ENCODE peak calls at places on chromosomes 3 and 15, in seven cellular contexts. A, Q, J, I, R, P and T are unnamed samples. For H3K4me1, the result is how much of the 10 kb centered on the place peaks cover.

GRCh38 chr3:65888980-65889706 is 149.6 kb downstream of the MAGI1 start:
- DNase-seq in A (no peak), Q (no peak), J (peak), I (no peak), R (no peak), P (no peak), T (no peak)

GRCh38 chr15:45842151-45842550 is 207.3 kb downstream of the SQOR start:
- DNase-seq in A (no peak), Q (peak), J (no peak), I (no peak), R (no peak), P (no peak), T (no peak)

GRCh38 chr3:46897829-46898320 is 20.4 kb downstream of the PTH1R start:
- DNase-seq in A (peak), Q (no peak), J (no peak), I (no peak), R (no peak), P (no peak), T (no peak)

GRCh38 chr15:42045211-42045615 is 24.4 kb upstream of the PLA2G4E start:
- DNase-seq in A (peak), Q (no peak), J (no peak), I (no peak), R (no peak), P (no peak), T (peak)

GRCh38 chr3:47874913-47875312 is 72.0 kb downstream of the DHX30 start:
- DNase-seq in A (no peak), Q (no peak), J (no peak), I (no peak), R (no peak), P (no peak), T (no peak)

GRCh38 chr15:69686626-69687025 is 234.0 kb downstream of the RPLP1 start:
- DNase-seq in A (no peak), Q (no peak), J (no peak), I (no peak), R (no peak), P (no peak), T (no peak)

GRCh38 chr3:73472429-73472828 is 152.3 kb downstream of the PDZRN3 start:
- DNase-seq in A (no peak), Q (no peak), J (no peak), I (no peak), R (no peak), P (no peak), T (no peak)

GRCh38 chr3:138459619-138460535 is 25.5 kb downstream of the ESYT3 start:
- DNase-seq in A (no peak), Q (no peak), J (no peak), I (peak), R (no peak), P (no peak), T (no peak)

GRCh38 chr3:139427283-139428060 is 38.0 kb upstream of the COPB2 start:
- DNase-seq in A (peak), Q (no peak), J (peak), I (no peak), R (no peak), P (no peak), T (no peak)

GRCh38 chr3:148601766-148602685 is 95.7 kb upstream of the AGTR1 start:
- DNase-seq in A (no peak), Q (no peak), J (peak), I (no peak), R (no peak), P (no peak), T (no peak)

GRCh38 chr3:148605551-148605950 is 92.2 kb upstream of the AGTR1 start:
- DNase-seq in A (no peak), Q (no peak), J (no peak), I (no peak), R (no peak), P (no peak), T (no peak)

GRCh38 chr3:148604270-148605085 is 93.2 kb upstream of the AGTR1 start:
- DNase-seq in A (no peak), Q (no peak), J (peak), I (no peak), R (no peak), P (no peak), T (no peak)

GRCh38 chr3:148612278-148612677 is 85.4 kb upstream of the AGTR1 start:
- DNase-seq in A (no peak), Q (no peak), J (no peak), I (no peak), R (no peak), P (no peak), T (no peak)

GRCh38 chr3:148606979-148607378 is 90.7 kb upstream of the AGTR1 start:
- DNase-seq in A (no peak), Q (peak), J (no peak), I (no peak), R (no peak), P (no peak), T (no peak)
- TF ChIP-seq EP300 in A (no peak), Q (peak), J (no peak), I (no peak), R (no peak), P (peak), T (no peak)

GRCh38 chr15:68286256-68286655 is 8.7 kb downstream of the FEM1B start:
- DNase-seq in A (no peak), Q (no peak), J (no peak), I (no peak), R (no peak), P (no peak), T (no peak)
- H3K4me1 ChIP-seq in A (under half), Q (under half), J (under half), I (under half), R (half or more), P (under half), T (under half)

GRCh38 chr15:100566850-100567249 is 35.1 kb downstream of the LINS1 start:
- DNase-seq in A (no peak), Q (no peak), J (no peak), I (no peak), R (no peak), P (no peak), T (no peak)
- TF ChIP-seq EP300 in A (no peak), Q (no peak), J (no peak), I (no peak), R (no peak), P (no peak), T (no peak)

DNA sequence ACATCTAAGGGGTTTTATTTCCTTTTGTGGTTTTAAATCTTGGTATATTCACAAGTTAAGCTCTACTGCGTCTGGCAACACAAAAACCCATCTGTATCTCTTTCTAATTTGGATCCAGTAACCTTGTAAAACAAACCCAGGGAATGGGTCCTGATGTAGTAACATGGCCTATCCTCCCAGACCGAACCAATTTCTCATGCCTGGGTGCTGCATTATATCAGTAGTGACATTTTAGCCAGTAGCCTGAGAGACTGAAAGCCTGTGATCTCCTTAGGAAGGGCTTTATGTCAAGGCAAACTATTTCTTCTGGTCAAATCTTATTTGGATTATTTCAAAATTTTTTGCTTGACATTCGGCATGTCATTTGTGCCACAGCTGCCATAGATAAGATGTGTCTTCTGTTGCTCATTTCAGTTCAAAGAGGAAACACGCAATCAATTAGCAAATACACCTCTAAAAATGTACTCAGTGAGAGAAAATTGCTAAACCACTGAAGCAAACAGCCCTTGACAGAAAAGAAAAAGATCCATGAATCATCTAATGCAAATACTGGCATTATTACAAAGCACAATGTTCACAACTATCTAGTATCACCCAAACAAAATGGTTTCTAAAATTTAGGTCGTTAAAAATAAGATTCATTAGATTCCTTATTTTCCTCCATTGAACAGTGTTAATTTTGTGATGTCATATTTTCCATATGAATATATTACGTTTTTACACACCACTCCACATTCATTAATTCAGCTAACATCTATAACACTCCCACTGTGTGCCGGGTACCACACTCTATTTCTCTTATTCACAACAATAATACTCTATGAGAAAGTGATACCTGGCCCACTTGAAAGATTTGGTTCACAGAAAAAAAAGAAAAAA is 4.0 kb downstream of the NPTN start:
- DNase-seq in A (no peak), Q (no peak), J (no peak), I (no peak), R (no peak), P (no peak), T (no peak)
- H3K4me1 ChIP-seq in A (under half), Q (half or more), J (half or more), I (under half), R (half or more), P (under half), T (under half)

DNA sequence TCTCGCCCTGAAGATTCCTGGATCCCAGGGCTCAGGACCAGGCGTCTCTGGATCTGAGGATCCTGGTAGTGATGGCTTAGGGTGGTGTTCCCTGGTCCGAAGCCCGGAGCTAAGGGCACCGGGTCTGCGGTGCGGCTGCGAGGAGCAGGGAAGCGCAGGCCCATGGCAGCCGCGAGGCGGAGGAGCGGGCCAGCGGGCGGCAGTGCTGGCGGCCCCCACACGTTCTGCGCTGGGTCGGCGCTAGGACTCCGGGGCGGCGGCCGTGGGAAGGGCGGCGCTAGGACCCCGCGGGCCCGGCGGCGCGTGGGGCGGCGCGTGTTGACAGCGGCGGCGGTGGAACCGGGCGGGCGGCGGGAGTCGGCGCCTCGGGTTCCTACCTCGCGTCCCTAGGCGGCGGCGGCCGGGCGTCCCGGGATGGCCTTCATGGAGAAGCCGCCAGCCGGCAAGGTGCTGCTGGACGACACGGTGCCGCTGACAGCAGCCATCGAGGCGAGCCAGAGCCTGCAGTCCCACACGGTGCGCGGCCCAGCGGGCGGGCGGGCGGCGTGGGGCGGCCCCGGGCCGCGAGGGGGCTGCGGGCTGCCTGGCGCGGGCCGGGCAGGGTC is at the start of gene PXK:
- DNase-seq in A (peak), Q (peak), J (peak), I (peak), R (no peak), P (peak), T (peak)
- TF ChIP-seq EP300 in A (no peak), Q (no peak), J (no peak), I (peak), R (no peak), P (peak), T (no peak)

GRCh38 chr15:79682285-79682684 is 214.5 kb downstream of the MTHFS start:
- DNase-seq in A (no peak), Q (no peak), J (peak), I (no peak), R (no peak), P (no peak), T (no peak)
- H3K4me1 ChIP-seq in A (under half), Q (under half), J (under half), I (under half), R (under half), P (under half), T (under half)

GRCh38 chr15:58865420-58865880 is 68.0 kb downstream of the SLTM start:
- DNase-seq in A (no peak), Q (no peak), J (no peak), I (no peak), R (no peak), P (no peak), T (peak)
- TF ChIP-seq EP300 in A (no peak), Q (no peak), J (no peak), I (no peak), R (no peak), P (no peak), T (no peak)

GRCh38 chr3:13068269-13069010 is 4.8 kb downstream of the IQSEC1 start:
- DNase-seq in A (no peak), Q (no peak), J (no peak), I (no peak), R (no peak), P (no peak), T (no peak)
- H3K4me1 ChIP-seq in A (under half), Q (under half), J (under half), I (under half), R (under half), P (under half), T (under half)